ENCODE peak calls at places on chromosomes 3 and 15, in nine cellular contexts. L, H, T, J, U, I, C, D and Q are unnamed samples.

GRCh38 chr3:179716811-179717210 is 64.0 kb downstream of the USP13 start:
- DNase-seq in U (no peak), T (peak), H (no peak), C (no peak), I (no peak), J (no peak), L (no peak), D (no peak), Q (no peak)

GRCh38 chr15:76203766-76204557 is 107.3 kb downstream of the ETFA start:
- DNase-seq in U (peak), C (no peak), I (no peak), L (no peak), T (no peak), J (no peak), D (no peak), H (peak), Q (no peak)

GRCh38 chr3:107068980-107069379 is 308.3 kb upstream of the CCDC54 start:
- DNase-seq in H (no peak), L (no peak), J (no peak), I (no peak), U (no peak), D (no peak), C (no peak), T (peak), Q (no peak)

GRCh38 chr15:35738370-35738769 is 192.4 kb upstream of the DPH6 start:
- DNase-seq in U (no peak), J (no peak), I (no peak), T (peak), H (no peak), L (no peak), D (no peak), C (no peak), Q (no peak)

GRCh38 chr3:179840985-179841384 is 188.1 kb downstream of the USP13 start:
- DNase-seq in L (no peak), T (peak), C (no peak), J (no peak), U (no peak), D (no peak), H (no peak), I (no peak), Q (no peak)

GRCh38 chr3:180457238-180457637 is 144.7 kb upstream of the TTC14 start:
- DNase-seq in L (no peak), I (no peak), D (no peak), J (no peak), U (no peak), C (no peak), H (no peak), T (no peak), Q (no peak)

GRCh38 chr15:51869074-51869425 is 39.6 kb downstream of the TMOD3 start:
- DNase-seq in L (peak), I (no peak), U (no peak), T (peak), C (no peak), D (no peak), H (no peak), J (peak), Q (peak)

GRCh38 chr15:32994810-32995424 is 199.6 kb downstream of the FMN1 start:
- DNase-seq in D (no peak), J (peak), C (no peak), H (no peak), I (no peak), U (no peak), T (peak), L (no peak), Q (no peak)

GRCh38 chr15:29936353-29937049 is 114.2 kb upstream of the TJP1 start:
- DNase-seq in H (no peak), J (no peak), D (no peak), C (no peak), I (no peak), T (no peak), U (no peak), L (no peak), Q (no peak)

GRCh38 chr3:10373686-10374261 is 52.9 kb upstream of the SEC13 start:
- DNase-seq in U (no peak), L (peak), J (no peak), I (no peak), D (no peak), C (no peak), H (no peak), T (peak), Q (no peak)

GRCh38 chr3:176570992-176571391 is 626.3 kb downstream of the TBL1XR1 start:
- DNase-seq in J (peak), L (no peak), D (no peak), T (no peak), U (no peak), I (no peak), H (no peak), C (no peak), Q (no peak)

GRCh38 chr3:69084326-69084667 is 440 bp upstream of the ARL6IP5 start:
- DNase-seq in H (no peak), T (peak), L (no peak), C (no peak), I (no peak), U (no peak), J (peak), D (no peak), Q (no peak)

GRCh38 chr3:172061724-172062184 is 22.4 kb downstream of the FNDC3B start:
- DNase-seq in D (no peak), H (no peak), J (no peak), I (no peak), U (no peak), C (peak), L (no peak), T (no peak), Q (no peak)
- H3K4me3 ChIP-seq in D (peak), H (peak), J (no peak), I (peak), U (peak), C (no peak), L (peak), T (no peak), Q (no peak)

GRCh38 chr3:170867552-170867951 is 2.4 kb downstream of the RPL22L1 start:
- DNase-seq in C (peak), T (no peak), L (no peak), J (no peak), H (no peak), U (no peak), D (no peak), I (no peak), Q (no peak)

GRCh38 chr3:170868577-170869239 is 1.3 kb downstream of the RPL22L1 start:
- DNase-seq in D (no peak), H (no peak), I (no peak), T (no peak), J (no peak), C (no peak), U (no peak), L (no peak), Q (no peak)

GRCh38 chr3:170869240-170869592 is 779 bp downstream of the RPL22L1 start:
- DNase-seq in C (no peak), I (no peak), J (no peak), L (no peak), D (no peak), H (no peak), T (no peak), U (no peak), Q (peak)

GRCh38 chr3:170867143-170867542 is 2.9 kb downstream of the RPL22L1 start:
- DNase-seq in C (no peak), D (no peak), I (no peak), T (no peak), H (no peak), J (no peak), L (no peak), U (no peak), Q (no peak)

DNA sequence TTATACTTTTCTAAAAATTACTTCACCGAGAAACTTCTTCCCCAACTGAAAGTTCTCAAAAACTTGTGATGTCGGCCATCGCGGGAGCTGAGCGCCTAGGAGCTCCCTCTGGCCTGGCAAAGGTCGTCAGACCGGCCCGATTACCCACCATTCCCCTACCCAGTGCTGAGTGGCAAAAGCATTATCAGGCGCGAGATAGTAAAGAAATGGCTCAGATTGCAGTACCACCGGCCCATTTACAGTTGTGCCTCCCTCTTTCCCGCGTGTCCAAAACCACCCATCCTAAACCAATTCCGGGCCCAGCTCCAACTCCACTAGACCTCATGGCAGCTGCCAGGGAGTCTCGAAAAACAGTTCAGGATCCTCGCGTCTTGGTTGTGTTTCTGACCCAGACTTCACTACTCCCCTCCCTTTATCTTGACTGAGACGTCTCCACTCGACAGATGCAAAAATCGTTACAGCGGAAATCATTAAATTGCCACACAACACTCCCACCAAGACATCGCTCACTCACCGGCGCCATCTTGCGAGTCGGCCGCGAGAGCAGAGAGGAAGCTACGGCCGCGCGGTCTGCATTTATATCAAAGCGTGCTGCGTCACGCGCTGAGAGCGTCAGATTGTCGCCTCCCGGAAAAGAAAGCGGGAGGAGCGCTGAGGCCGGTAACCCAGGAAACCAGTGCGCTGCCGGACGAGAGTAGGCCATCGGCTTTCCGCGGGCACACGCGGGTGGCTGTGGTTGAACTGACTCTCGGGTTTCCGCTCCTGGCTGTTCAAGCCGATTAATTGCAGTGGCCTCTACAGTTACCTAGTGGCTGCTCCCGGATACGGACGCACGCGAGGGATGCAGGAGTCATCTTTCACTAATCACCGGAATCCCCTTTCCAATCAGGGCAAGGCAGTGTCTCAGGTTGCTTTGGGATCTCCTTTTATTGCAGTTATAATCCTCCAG is at the start of gene RPL22L1:
- DNase-seq in D (no peak), C (peak), H (peak), L (peak), I (peak), J (peak), T (peak), U (peak), Q (peak)
- TF ChIP-seq CTCF in D (no peak), C (no peak), H (peak), L (no peak), I (no peak), J (no peak), T (peak), U (no peak), Q (no peak)

GRCh38 chr3:169764164-169764452 is 752 bp downstream of the TERC start:
- DNase-seq in D (no peak), H (peak), J (no peak), I (no peak), T (no peak), U (no peak), C (no peak), L (no peak), Q (no peak)

GRCh38 chr3:169765281-169765624 is 393 bp upstream of the TERC start:
- DNase-seq in H (no peak), T (no peak), J (no peak), I (no peak), L (no peak), D (no peak), U (no peak), C (no peak), Q (no peak)

GRCh38 chr3:169769287-169770181 is at the start of gene ACTRT3:
- DNase-seq in T (peak), H (peak), L (peak), C (peak), I (peak), U (peak), D (peak), J (peak), Q (peak)

GRCh38 chr3:169760479-169760878 is 4.4 kb downstream of the TERC start:
- DNase-seq in I (no peak), H (no peak), J (no peak), L (no peak), C (no peak), U (no peak), D (no peak), T (peak), Q (no peak)

GRCh38 chr3:169764453-169765280 is at the start of gene TERC:
- DNase-seq in J (peak), H (peak), T (peak), D (peak), C (peak), L (peak), U (peak), I (peak), Q (peak)
- H3K27ac ChIP-seq in J (peak), H (peak), T (peak), D (peak), C (peak), L (peak), U (peak), I (peak), Q (peak)

DNA sequence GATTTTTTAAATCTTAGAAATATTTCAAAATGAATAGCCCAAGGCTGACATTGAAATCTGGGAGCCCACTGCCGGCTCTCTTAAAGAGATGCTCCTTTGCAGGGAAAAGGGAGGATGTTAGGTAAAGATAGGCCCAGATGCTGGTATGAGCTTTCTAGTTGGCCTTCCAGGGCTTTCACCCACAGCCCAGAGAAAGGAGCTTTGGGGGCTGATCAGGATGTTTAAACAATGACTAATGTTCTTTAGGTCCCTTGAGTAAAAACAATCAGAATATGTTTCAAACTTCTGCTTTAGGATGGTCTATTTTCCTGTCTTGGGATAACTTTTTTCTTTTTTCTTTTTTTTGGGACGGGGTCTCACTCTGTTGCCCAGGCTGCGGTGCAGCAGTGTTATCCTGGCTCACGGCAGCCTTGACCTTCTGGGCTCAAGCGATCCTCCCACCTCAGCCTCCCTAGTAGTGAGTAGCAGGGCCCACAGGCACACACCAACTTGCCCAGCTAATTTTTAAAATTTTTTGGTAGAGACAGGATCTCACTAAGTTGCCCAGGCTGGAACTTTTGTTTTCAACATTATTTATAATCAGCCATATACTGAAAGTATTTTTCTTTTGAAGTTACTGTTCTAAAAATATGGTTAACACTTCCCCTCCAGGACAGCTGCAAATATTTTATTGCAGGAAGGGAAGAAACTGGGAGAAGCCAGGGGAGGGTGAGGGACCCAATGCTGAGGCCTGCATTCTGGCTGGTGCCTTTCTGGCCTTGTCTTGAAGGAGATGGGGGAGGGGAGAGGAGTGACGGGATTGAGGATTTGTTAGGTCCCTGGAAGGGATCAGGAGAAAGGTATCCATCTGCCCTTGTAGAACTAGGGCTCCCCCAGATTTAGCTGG is 70.1 kb downstream of the TRAK1 start:
- DNase-seq in L (no peak), H (no peak), I (no peak), C (no peak), T (peak), J (no peak), U (no peak), D (no peak), Q (peak)
- H3K4me3 ChIP-seq in L (peak), H (no peak), I (no peak), C (no peak), T (no peak), J (no peak), U (no peak), D (no peak), Q (no peak)

DNA sequence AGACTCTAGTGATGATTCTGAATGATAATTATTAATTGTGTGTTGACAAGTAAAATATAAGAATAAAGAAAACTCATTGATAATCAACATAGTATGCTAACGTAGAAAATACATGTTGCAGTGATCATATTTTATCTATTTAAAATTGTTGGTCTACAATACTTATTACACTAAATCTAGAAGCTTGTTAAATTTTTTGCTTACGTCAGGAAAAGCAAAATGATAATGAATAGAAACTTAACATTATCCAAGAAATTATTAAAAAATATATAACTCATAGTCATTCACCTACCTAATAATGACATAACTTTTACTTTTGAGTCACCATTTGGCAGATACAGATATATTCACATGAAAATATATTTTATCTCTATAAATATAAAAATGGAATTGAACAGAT is 984.1 kb downstream of the PLOD2 start:
- DNase-seq in D (no peak), T (no peak), J (no peak), H (no peak), C (no peak), U (no peak), L (no peak), I (no peak), Q (no peak)
- TF ChIP-seq CTCF in D (no peak), T (no peak), J (no peak), H (no peak), C (no peak), U (no peak), L (no peak), I (no peak), Q (no peak)